ENCODE peak calls at places on chromosomes 5 and 9, in five cellular contexts. One of them, this sample, is unnamed.

GRCh38 chr9:112112519-112112918 is 62.6 kb downstream of the SUSD1 start:
- DNase-seq in CD4-positive, alpha-beta memory T cell: no peak
- DNase-seq in kidney epithelial cell: peak
- DNase-seq in ovary: no peak
- DNase-seq in sigmoid colon: no peak
- DNase-seq in this sample: no peak

GRCh38 chr5:38796739-38797108 is 49.1 kb upstream of the OSMR start:
- DNase-seq in CD4-positive, alpha-beta memory T cell: no peak
- DNase-seq in kidney epithelial cell: no peak
- DNase-seq in ovary: no peak
- DNase-seq in sigmoid colon: no peak
- DNase-seq in this sample: no peak

GRCh38 chr9:738209-738915 is 103.1 kb upstream of the DMRT1 start:
- DNase-seq in CD4-positive, alpha-beta memory T cell: no peak
- DNase-seq in kidney epithelial cell: peak
- DNase-seq in ovary: no peak
- DNase-seq in sigmoid colon: peak
- DNase-seq in this sample: no peak

GRCh38 chr5:132679166-132679565 is 5.4 kb downstream of the IL4 start:
- DNase-seq in CD4-positive, alpha-beta memory T cell: no peak
- DNase-seq in kidney epithelial cell: no peak
- DNase-seq in ovary: no peak
- DNase-seq in sigmoid colon: no peak
- DNase-seq in this sample: no peak

GRCh38 chr5:40736103-40736875 is 19.5 kb downstream of the TTC33 start:
- DNase-seq in CD4-positive, alpha-beta memory T cell: peak
- DNase-seq in kidney epithelial cell: no peak
- DNase-seq in ovary: no peak
- DNase-seq in sigmoid colon: no peak
- DNase-seq in this sample: no peak

GRCh38 chr5:141734501-141735231 is 52.6 kb upstream of the ARAP3 start:
- DNase-seq in CD4-positive, alpha-beta memory T cell: peak
- DNase-seq in kidney epithelial cell: no peak
- DNase-seq in ovary: no peak
- DNase-seq in sigmoid colon: no peak
- DNase-seq in this sample: peak

GRCh38 chr5:97495301-97495700 is 312.3 kb upstream of the RIOK2 start:
- DNase-seq in CD4-positive, alpha-beta memory T cell: no peak
- DNase-seq in kidney epithelial cell: no peak
- DNase-seq in ovary: no peak
- DNase-seq in sigmoid colon: no peak
- DNase-seq in this sample: no peak

GRCh38 chr9:10678790-10679189 is 66.0 kb upstream of the PTPRD start:
- DNase-seq in CD4-positive, alpha-beta memory T cell: no peak
- DNase-seq in kidney epithelial cell: peak
- DNase-seq in ovary: no peak
- DNase-seq in sigmoid colon: no peak
- DNase-seq in this sample: no peak

GRCh38 chr5:6377582-6378127 is 692 bp downstream of the MED10 start:
- DNase-seq in CD4-positive, alpha-beta memory T cell: peak
- DNase-seq in kidney epithelial cell: no peak
- DNase-seq in ovary: no peak
- DNase-seq in sigmoid colon: no peak
- DNase-seq in this sample: no peak

GRCh38 chr5:106801554-106801953 is 869.2 kb downstream of the EFNA5 start:
- DNase-seq in CD4-positive, alpha-beta memory T cell: no peak
- DNase-seq in kidney epithelial cell: no peak
- DNase-seq in ovary: no peak
- DNase-seq in sigmoid colon: no peak
- DNase-seq in this sample: no peak

GRCh38 chr5:135296900-135297816 is 101.9 kb downstream of the MACROH2A1 start:
- DNase-seq in CD4-positive, alpha-beta memory T cell: no peak
- DNase-seq in kidney epithelial cell: no peak
- DNase-seq in ovary: no peak
- DNase-seq in sigmoid colon: no peak
- DNase-seq in this sample: no peak

This sample was measured in T-cell.